ENCODE peak calls at places on chromosomes 13 and 19, in four cellular contexts. H is IMR-90; V is lower leg skin; U is activated CD4-positive, CD25-positive, alpha-beta regulatory T cell. K is an unnamed sample.

GRCh38 chr19:843836-844299 is 3.1 kb downstream of the PRTN3 start:
- DNase-seq in U (no peak), H (no peak), V (no peak), K (no peak)

GRCh38 chr13:28819046-28819747 is 942 bp upstream of the MTUS2 start:
- DNase-seq in V (no peak), H (peak), U (no peak), K (peak)

GRCh38 chr13:85990397-85990796 is 191.2 kb upstream of the SLITRK6 start:
- DNase-seq in V (no peak), U (no peak), H (no peak), K (no peak)

GRCh38 chr13:100513987-100514670 is 74.5 kb downstream of the GGACT start:
- DNase-seq in H (no peak), U (no peak), V (no peak), K (peak)

GRCh38 chr19:30856376-30856775 is 484.2 kb downstream of the ZNF536 start:
- DNase-seq in V (no peak), H (no peak), U (no peak), K (no peak)

GRCh38 chr19:11191273-11191755 is 6.0 kb downstream of the KANK2 start:
- DNase-seq in H (peak), U (no peak), V (peak), K (peak)

GRCh38 chr13:27055501-27055900 is 116.1 kb downstream of the USP12 start:
- DNase-seq in V (no peak), U (no peak), H (no peak), K (no peak)

GRCh38 chr19:18419195-18419698 is at the start of gene SSBP4:
- DNase-seq in U (peak), H (peak), V (no peak), K (peak)

GRCh38 chr19:7348587-7349230 is at the start of gene ARHGEF18:
- DNase-seq in V (no peak), H (no peak), U (no peak), K (no peak)

GRCh38 chr19:18194554-18195238 is 1.7 kb downstream of the MPV17L2 start:
- DNase-seq in V (no peak), U (no peak), H (peak), K (peak)

GRCh38 chr13:83716121-83716520 is 166.2 kb downstream of the SLITRK1 start:
- DNase-seq in V (no peak), H (no peak), U (no peak), K (peak)

GRCh38 chr13:50457430-50458393 is 385.8 kb downstream of the DLEU7 start:
- DNase-seq in H (no peak), V (peak), U (no peak), K (no peak)

GRCh38 chr19:13007292-13008045 is 12.2 kb downstream of the NFIX start:
- DNase-seq in U (no peak), V (peak), H (no peak), K (no peak)

GRCh38 chr13:92074658-92075057 is 676.2 kb downstream of the GPC5 start:
- DNase-seq in H (no peak), V (no peak), U (no peak), K (no peak)

GRCh38 chr19:15112385-15112784 is 5.2 kb downstream of the SYDE1 start:
- DNase-seq in V (no peak), H (no peak), U (no peak), K (no peak)

GRCh38 chr19:43467730-43468129 is 2.3 kb upstream of the LYPD3 start:
- DNase-seq in U (no peak), V (no peak), H (peak), K (peak)

GRCh38 chr19:4800591-4801081 is 9.1 kb downstream of the FEM1A start:
- DNase-seq in U (no peak), V (peak), H (no peak), K (no peak)

GRCh38 chr19:44192127-44192526 is 20.2 kb upstream of the ZNF227 start:
- DNase-seq in U (no peak), H (no peak), V (no peak), K (no peak)

GRCh38 chr13:41492432-41493267 is 35.3 kb downstream of the RGCC start:
- DNase-seq in V (no peak), H (no peak), U (no peak), K (no peak)

GRCh38 chr13:75251188-75251587 is 230.8 kb downstream of the TBC1D4 start:
- DNase-seq in V (no peak), U (no peak), H (no peak), K (no peak)

GRCh38 chr13:33058816-33059215 is 42.6 kb downstream of the KL start:
- DNase-seq in H (no peak), U (no peak), V (no peak), K (no peak)

GRCh38 chr19:35797663-35798062 is 15.0 kb downstream of the PRODH2 start:
- DNase-seq in V (no peak), U (no peak), H (no peak), K (no peak)

GRCh38 chr13:28401303-28402056 is 93.4 kb downstream of the FLT1 start:
- DNase-seq in V (no peak), H (peak), U (no peak), K (peak)

GRCh38 chr13:37914781-37915391 is 45.3 kb upstream of the TRPC4 start:
- DNase-seq in V (no peak), H (peak), U (no peak), K (peak)

GRCh38 chr19:45323671-45324081 is 1.0 kb upstream of the CKM start:
- DNase-seq in H (no peak), U (no peak), V (no peak), K (no peak)

GRCh38 chr13:50444726-50445125 is 398.8 kb downstream of the DLEU7 start:
- DNase-seq in U (no peak), V (no peak), H (no peak), K (no peak)

GRCh38 chr13:110683203-110683883 is 22.6 kb downstream of the CARS2 start:
- DNase-seq in H (peak), V (no peak), U (no peak), K (peak)